ENCODE peak calls at places on chromosomes 7 and 10, in nine cellular contexts. R is AG04450, D is cardiac muscle cell, X is H9, I is adrenal gland, O is ovary, M is IMR-90, Q is psoas muscle, G is brain microvascular endothelial cell. F is an unnamed sample.

GRCh38 chr7:157224627-157225026 is 85.9 kb downstream of the UBE3C start:
- DNase-seq in D (peak), X (no peak), R (no peak), G (peak), O (no peak), M (peak), Q (no peak), I (no peak), F (no peak)

GRCh38 chr7:28649189-28649588 is 236.9 kb downstream of the CREB5 start:
- DNase-seq in G (no peak), R (no peak), X (no peak), M (no peak), D (no peak), Q (no peak), O (no peak), I (no peak), F (no peak)

GRCh38 chr10:42754155-42755027 is 28.2 kb upstream of the BMS1 start:
- DNase-seq in Q (peak), R (no peak), D (peak), G (no peak), M (no peak), O (peak), X (peak), I (no peak), F (no peak)

GRCh38 chr7:147981072-147981813 is 609.3 kb upstream of the C7orf33 start:
- DNase-seq in D (no peak), G (no peak), M (no peak), Q (no peak), O (no peak), X (no peak), R (no peak), I (no peak), F (no peak)

GRCh38 chr10:14879055-14879800 is 562 bp downstream of the SUV39H2 start:
- DNase-seq in O (no peak), G (no peak), Q (no peak), D (peak), M (no peak), R (no peak), I (peak), X (no peak), F (peak)

GRCh38 chr7:139942686-139943085 is 113.6 kb downstream of the TBXAS1 start:
- DNase-seq in G (no peak), Q (no peak), O (no peak), D (peak), I (no peak), R (no peak), X (no peak), M (peak), F (no peak)

GRCh38 chr7:107398161-107398560 is 71.7 kb upstream of the GPR22 start:
- DNase-seq in I (no peak), X (no peak), Q (no peak), O (no peak), R (no peak), G (no peak), D (no peak), M (no peak), F (no peak)

GRCh38 chr10:132628966-132629900 is 91.6 kb downstream of the INPP5A start:
- DNase-seq in O (no peak), M (no peak), R (no peak), D (no peak), X (no peak), Q (peak), I (peak), G (no peak), F (no peak)

GRCh38 chr10:121788115-121788514 is 139.7 kb downstream of the ATE1 start:
- DNase-seq in M (no peak), X (no peak), R (no peak), O (no peak), D (no peak), I (no peak), Q (no peak), G (no peak), F (no peak)

GRCh38 chr10:103057980-103058568 is 135.0 kb downstream of the NT5C2 start:
- DNase-seq in X (no peak), Q (no peak), G (no peak), M (peak), O (no peak), D (no peak), I (no peak), R (no peak), F (no peak)

GRCh38 chr7:47335071-47335470 is 246.8 kb downstream of the TNS3 start:
- DNase-seq in I (no peak), R (no peak), M (no peak), D (no peak), X (no peak), G (no peak), O (no peak), Q (no peak), F (no peak)

GRCh38 chr7:107150375-107151073 is 18.3 kb upstream of the HBP1 start:
- DNase-seq in Q (peak), G (peak), O (peak), M (peak), D (peak), X (no peak), I (peak), R (peak), F (peak)

GRCh38 chr10:73848821-73849489 is 25.4 kb downstream of the CAMK2G start:
- DNase-seq in M (peak), X (peak), D (peak), I (peak), G (peak), Q (peak), O (peak), R (peak), F (peak)

GRCh38 chr7:33692956-33693355 is 212.4 kb upstream of the BMPER start:
- DNase-seq in I (no peak), O (no peak), G (peak), D (peak), X (no peak), M (peak), R (no peak), Q (no peak), F (no peak)

GRCh38 chr7:43621729-43622448 is 39.0 kb downstream of the STK17A start:
- DNase-seq in M (no peak), Q (no peak), D (no peak), G (no peak), R (no peak), X (no peak), I (no peak), O (no peak), F (no peak)

GRCh38 chr7:41870017-41870416 is 167.1 kb upstream of the INHBA start:
- DNase-seq in Q (no peak), M (no peak), I (no peak), G (no peak), X (no peak), R (no peak), O (no peak), D (peak), F (no peak)

GRCh38 chr7:80253237-80253636 is 118.6 kb downstream of the GNAI1 start:
- DNase-seq in Q (no peak), X (no peak), I (no peak), M (no peak), D (no peak), O (no peak), R (no peak), G (no peak), F (no peak)

GRCh38 chr10:10826125-10826524 is 191.5 kb upstream of the CELF2 start:
- DNase-seq in G (peak), I (no peak), R (peak), Q (no peak), X (no peak), O (no peak), D (peak), M (peak), F (no peak)

GRCh38 chr7:20064181-20064970 is 152.8 kb downstream of the MACC1 start:
- DNase-seq in M (peak), Q (no peak), R (no peak), O (no peak), D (no peak), X (no peak), I (no peak), G (peak), F (no peak)

GRCh38 chr7:68147621-68148238 is 1151.1 kb downstream of the TYW1 start:
- DNase-seq in G (no peak), D (no peak), I (no peak), Q (no peak), O (no peak), M (no peak), R (no peak), X (no peak), F (no peak)

GRCh38 chr10:129219364-129219763 is 247.7 kb upstream of the MGMT start:
- DNase-seq in X (no peak), R (no peak), Q (no peak), G (no peak), M (no peak), D (no peak), O (no peak), I (no peak), F (no peak)

GRCh38 chr10:122551450-122551849 is 9.1 kb upstream of the DMBT1 start:
- DNase-seq in M (no peak), D (no peak), R (no peak), G (no peak), O (no peak), X (peak), I (no peak), Q (no peak), F (no peak)

GRCh38 chr7:119896386-119896785 is 376.6 kb upstream of the KCND2 start:
- DNase-seq in I (no peak), D (no peak), O (no peak), X (no peak), M (no peak), G (no peak), Q (no peak), R (no peak), F (no peak)

GRCh38 chr7:119895320-119895719 is 377.7 kb upstream of the KCND2 start:
- DNase-seq in Q (no peak), X (no peak), I (no peak), R (no peak), M (no peak), O (no peak), G (no peak), D (no peak), F (no peak)

DNA sequence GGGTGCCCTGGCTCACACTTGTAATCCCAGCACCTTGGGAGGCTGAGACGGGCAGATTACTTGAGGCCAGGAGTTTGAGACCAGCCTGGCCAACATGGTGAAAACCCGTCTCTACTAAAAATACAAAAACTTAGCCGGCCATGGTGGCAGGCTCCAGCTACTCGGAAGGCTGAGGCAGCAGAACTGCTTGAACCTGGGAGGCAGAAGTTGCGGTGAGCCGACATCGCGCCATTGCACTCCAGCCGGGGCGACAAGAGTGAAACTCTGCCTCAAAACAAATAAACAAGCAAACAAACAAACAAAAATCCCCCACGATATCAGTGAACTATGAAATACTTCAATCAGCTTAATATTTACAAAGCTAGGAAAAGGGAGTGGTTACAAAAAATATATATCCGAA is 382.3 kb upstream of the KCND2 start:
- DNase-seq in R (no peak), M (no peak), G (no peak), D (no peak), I (no peak), Q (no peak), X (no peak), O (no peak), F (no peak)
- TF ChIP-seq CTCF in R (no peak), M (no peak), G (no peak), D (no peak), I (no peak), Q (no peak), X (no peak), O (no peak), F (no peak)

GRCh38 chr7:12749746-12750145 is 62.3 kb downstream of the ARL4A start:
- DNase-seq in X (no peak), R (no peak), M (no peak), D (no peak), I (no peak), O (no peak), G (no peak), Q (no peak), F (no peak)

GRCh38 chr7:12746211-12746610 is 58.8 kb downstream of the ARL4A start:
- DNase-seq in G (no peak), O (no peak), M (no peak), D (no peak), Q (no peak), X (no peak), R (no peak), I (no peak), F (no peak)

GRCh38 chr7:12751764-12752163 is 64.3 kb downstream of the ARL4A start:
- DNase-seq in I (no peak), O (no peak), G (no peak), D (no peak), X (no peak), M (no peak), R (no peak), Q (no peak), F (no peak)

GRCh38 chr7:12749069-12749468 is 61.6 kb downstream of the ARL4A start:
- DNase-seq in D (no peak), Q (no peak), R (no peak), G (no peak), X (no peak), I (no peak), O (no peak), M (no peak), F (no peak)

GRCh38 chr7:12747687-12748306 is 60.4 kb downstream of the ARL4A start:
- DNase-seq in M (peak), R (no peak), G (no peak), D (no peak), O (no peak), Q (no peak), X (no peak), I (no peak), F (no peak)
- H3K27ac ChIP-seq in M (no peak), R (no peak), G (no peak), D (no peak), O (no peak), Q (no peak), X (no peak), I (no peak), F (no peak)

GRCh38 chr10:109451879-109452278 is 471.4 kb downstream of the XPNPEP1 start:
- DNase-seq in I (no peak), G (no peak), R (no peak), X (no peak), Q (no peak), D (no peak), O (no peak), M (no peak), F (no peak)
- TF ChIP-seq CTCF in I (no peak), G (peak), R (no peak), X (peak), Q (no peak), D (no peak), O (no peak), M (no peak), F (no peak)

DNA sequence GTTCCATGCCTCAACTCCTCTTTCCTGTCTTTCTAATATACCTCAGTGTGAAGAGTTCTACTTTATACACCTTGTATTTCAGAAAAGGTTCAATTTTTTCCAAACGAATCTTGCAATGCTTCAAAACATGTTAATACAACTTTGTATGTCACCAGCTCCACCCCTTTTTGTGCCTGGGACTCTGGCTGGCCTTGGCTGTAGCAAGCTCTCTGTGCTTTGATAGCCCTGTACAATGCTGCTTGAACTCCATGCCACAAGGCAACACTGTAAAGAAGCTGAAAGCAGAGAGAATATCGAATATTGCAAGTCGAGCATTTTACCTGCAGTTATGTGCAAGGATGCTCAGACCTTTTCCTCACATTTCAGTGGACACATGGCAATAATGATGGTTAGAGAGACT is 52.5 kb downstream of the PANK1 start:
- DNase-seq in Q (no peak), D (no peak), R (no peak), I (no peak), O (no peak), G (no peak), M (no peak), X (no peak), F (no peak)
- H3K27ac ChIP-seq in Q (peak), D (peak), R (no peak), I (no peak), O (no peak), G (no peak), M (no peak), X (no peak), F (no peak)

DNA sequence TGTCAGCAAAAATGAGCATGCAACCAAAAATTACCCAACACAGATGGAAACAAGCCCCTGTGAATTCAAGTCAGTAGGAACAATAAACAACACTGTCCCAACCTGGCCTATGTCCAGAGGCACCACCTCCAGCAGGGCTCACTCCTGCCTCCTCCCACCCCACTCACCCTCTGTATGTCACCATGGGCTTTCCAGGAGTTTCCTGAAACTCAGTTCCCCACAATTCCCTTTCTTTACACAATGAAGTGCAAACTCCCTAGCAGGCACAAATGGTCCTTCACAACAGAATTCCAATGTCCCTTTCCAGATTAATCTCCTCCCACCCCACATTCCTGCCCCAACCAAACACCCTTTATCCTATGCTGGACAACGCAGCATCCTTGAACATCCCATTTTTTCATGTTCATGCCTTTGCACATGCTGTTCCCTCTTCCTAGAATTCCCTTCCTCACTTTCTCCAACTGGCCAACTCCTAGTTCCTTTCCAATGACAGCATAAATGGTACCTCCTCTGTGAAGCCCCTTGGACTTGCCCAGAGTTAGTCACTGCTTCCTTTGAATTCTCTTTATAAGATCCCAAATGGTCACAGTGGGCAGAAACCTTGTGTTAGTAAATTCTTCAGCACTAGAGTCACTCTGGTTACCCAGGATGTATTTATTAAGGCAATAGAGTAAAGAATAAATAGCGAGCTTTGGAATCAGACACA is 157.5 kb downstream of the SLIT1 start:
- DNase-seq in R (no peak), M (peak), X (no peak), I (no peak), Q (no peak), D (peak), O (no peak), G (peak), F (no peak)
- TF ChIP-seq CTCF in R (no peak), M (no peak), X (no peak), I (no peak), Q (no peak), D (no peak), O (no peak), G (no peak), F (no peak)

GRCh38 chr7:30225863-30226361 is 58.5 kb upstream of the ZNRF2 start:
- DNase-seq in X (no peak), M (peak), Q (peak), O (peak), I (peak), D (peak), R (no peak), G (peak), F (peak)

GRCh38 chr7:30231271-30231670 is 53.1 kb upstream of the ZNRF2 start:
- DNase-seq in G (no peak), Q (no peak), O (no peak), I (no peak), R (no peak), M (no peak), D (peak), X (no peak), F (no peak)

GRCh38 chr7:30224511-30225031 is 59.8 kb upstream of the ZNRF2 start:
- DNase-seq in R (no peak), O (no peak), X (no peak), M (peak), Q (no peak), D (peak), I (peak), G (peak), F (no peak)

GRCh38 chr7:30222519-30223213 is 61.7 kb upstream of the ZNRF2 start:
- DNase-seq in D (no peak), O (no peak), G (no peak), R (no peak), X (no peak), Q (no peak), I (no peak), M (no peak), F (no peak)

GRCh38 chr7:30226593-30227268 is 57.7 kb upstream of the ZNRF2 start:
- DNase-seq in M (no peak), O (no peak), X (peak), Q (no peak), I (no peak), D (no peak), R (no peak), G (no peak), F (peak)
- H3K27ac ChIP-seq in M (no peak), O (no peak), X (no peak), Q (peak), I (no peak), D (peak), R (no peak), G (no peak), F (peak)

GRCh38 chr7:149742075-149742701 is 31.2 kb downstream of the ZNF467 start:
- DNase-seq in R (peak), M (peak), G (peak), I (peak), O (peak), Q (peak), D (peak), X (peak), F (peak)
- TF ChIP-seq CTCF in R (peak), M (peak), G (peak), I (peak), O (peak), Q (peak), D (peak), X (peak), F (peak)

GRCh38 chr7:2923886-2924574 is 79.9 kb upstream of the GNA12 start:
- DNase-seq in M (no peak), R (no peak), D (no peak), O (no peak), I (no peak), X (no peak), G (no peak), Q (no peak), F (no peak)
- H3K27ac ChIP-seq in M (no peak), R (no peak), D (no peak), O (no peak), I (no peak), X (no peak), G (no peak), Q (no peak), F (no peak)